ENCODE peak calls at places on chromosomes 3 and 15, in four cellular contexts. V is uterus, F is tibial artery, P is PC-3. T is an unnamed sample.

GRCh38 chr3:49020335-49021212 is 1.3 kb upstream of the NDUFAF3 start:
- DNase-seq in V (no peak), F (peak), P (no peak), T (no peak)

GRCh38 chr3:59142581-59142980 is 92.8 kb upstream of the CFAP20DC start:
- DNase-seq in V (no peak), F (no peak), P (no peak), T (no peak)

GRCh38 chr3:101827211-101828174 is 21.8 kb upstream of the NFKBIZ start:
- DNase-seq in V (peak), F (peak), P (peak), T (no peak)

GRCh38 chr3:157175678-157176077 is 15.7 kb upstream of the CCNL1 start:
- DNase-seq in V (no peak), F (no peak), P (no peak), T (no peak)

GRCh38 chr15:90610220-90610619 is 80.5 kb downstream of the CRTC3 start:
- DNase-seq in V (no peak), F (no peak), P (peak), T (no peak)

GRCh38 chr3:125192190-125193035 is 20.1 kb downstream of the SLC12A8 start:
- DNase-seq in V (no peak), F (no peak), P (no peak), T (no peak)

GRCh38 chr3:17349093-17349492 is 393.3 kb downstream of the TBC1D5 start:
- DNase-seq in V (no peak), F (no peak), P (no peak), T (no peak)

GRCh38 chr3:158269896-158270295 is 160.0 kb downstream of the RSRC1 start:
- DNase-seq in V (no peak), F (no peak), P (no peak), T (peak)

GRCh38 chr3:22315925-22316324 is 564.9 kb upstream of the ZNF385D start:
- DNase-seq in V (no peak), F (no peak), P (no peak), T (no peak)

GRCh38 chr3:47825590-47825989 is 22.7 kb downstream of the DHX30 start:
- DNase-seq in V (no peak), F (no peak), P (no peak), T (no peak)

GRCh38 chr15:31501536-31502157 is 175.0 kb downstream of the KLF13 start:
- DNase-seq in V (no peak), F (no peak), P (no peak), T (no peak)

GRCh38 chr3:10932596-10932995 is 60.0 kb upstream of the SLC6A1 start:
- DNase-seq in V (no peak), F (peak), P (no peak), T (no peak)

GRCh38 chr15:67885848-67886247 is 46.0 kb upstream of the RNU6-1 start:
- DNase-seq in V (no peak), F (no peak), P (no peak), T (no peak)

GRCh38 chr15:67882487-67883227 is 42.8 kb upstream of the RNU6-1 start:
- DNase-seq in V (peak), F (no peak), P (no peak), T (no peak)

GRCh38 chr15:67884009-67884408 is 44.2 kb upstream of the RNU6-1 start:
- DNase-seq in V (no peak), F (no peak), P (no peak), T (no peak)

GRCh38 chr15:67884514-67885225 is 44.8 kb upstream of the RNU6-1 start:
- DNase-seq in V (peak), F (peak), P (peak), T (peak)

GRCh38 chr15:67883228-67883773 is 43.5 kb upstream of the RNU6-1 start:
- DNase-seq in V (no peak), F (no peak), P (no peak), T (no peak)
- H3K27ac ChIP-seq in V (peak), F (peak), P (no peak), T (no peak)

GRCh38 chr3:128168830-128169229 is 15.5 kb downstream of the EEFSEC start:
- DNase-seq in V (no peak), F (no peak), P (no peak), T (no peak)

GRCh38 chr3:128166971-128167453 is 13.7 kb downstream of the EEFSEC start:
- DNase-seq in V (no peak), F (no peak), P (no peak), T (no peak)

GRCh38 chr3:128170866-128171516 is 17.7 kb downstream of the EEFSEC start:
- DNase-seq in V (peak), F (no peak), P (peak), T (no peak)

GRCh38 chr3:128167646-128167972 is 14.3 kb downstream of the EEFSEC start:
- DNase-seq in V (no peak), F (no peak), P (no peak), T (no peak)

GRCh38 chr3:128167973-128168674 is 14.8 kb downstream of the EEFSEC start:
- DNase-seq in V (no peak), F (no peak), P (no peak), T (no peak)
- H3K27ac ChIP-seq in V (no peak), F (no peak), P (no peak), T (no peak)

GRCh38 chr3:193816028-193816395 is 223.0 kb downstream of the OPA1 start:
- DNase-seq in V (no peak), F (no peak), P (no peak), T (no peak)
- H3K27ac ChIP-seq in V (no peak), F (no peak), P (no peak), T (no peak)

GRCh38 chr3:81709606-81710005 is 51.8 kb downstream of the GBE1 start:
- DNase-seq in V (no peak), F (no peak), P (no peak), T (no peak)
- H3K27ac ChIP-seq in V (no peak), F (no peak), P (no peak), T (no peak)

GRCh38 chr15:88623061-88623460 is 1.9 kb downstream of the AEN start:
- DNase-seq in V (no peak), F (no peak), P (peak), T (peak)
- H3K27ac ChIP-seq in V (peak), F (peak), P (peak), T (peak)

DNA sequence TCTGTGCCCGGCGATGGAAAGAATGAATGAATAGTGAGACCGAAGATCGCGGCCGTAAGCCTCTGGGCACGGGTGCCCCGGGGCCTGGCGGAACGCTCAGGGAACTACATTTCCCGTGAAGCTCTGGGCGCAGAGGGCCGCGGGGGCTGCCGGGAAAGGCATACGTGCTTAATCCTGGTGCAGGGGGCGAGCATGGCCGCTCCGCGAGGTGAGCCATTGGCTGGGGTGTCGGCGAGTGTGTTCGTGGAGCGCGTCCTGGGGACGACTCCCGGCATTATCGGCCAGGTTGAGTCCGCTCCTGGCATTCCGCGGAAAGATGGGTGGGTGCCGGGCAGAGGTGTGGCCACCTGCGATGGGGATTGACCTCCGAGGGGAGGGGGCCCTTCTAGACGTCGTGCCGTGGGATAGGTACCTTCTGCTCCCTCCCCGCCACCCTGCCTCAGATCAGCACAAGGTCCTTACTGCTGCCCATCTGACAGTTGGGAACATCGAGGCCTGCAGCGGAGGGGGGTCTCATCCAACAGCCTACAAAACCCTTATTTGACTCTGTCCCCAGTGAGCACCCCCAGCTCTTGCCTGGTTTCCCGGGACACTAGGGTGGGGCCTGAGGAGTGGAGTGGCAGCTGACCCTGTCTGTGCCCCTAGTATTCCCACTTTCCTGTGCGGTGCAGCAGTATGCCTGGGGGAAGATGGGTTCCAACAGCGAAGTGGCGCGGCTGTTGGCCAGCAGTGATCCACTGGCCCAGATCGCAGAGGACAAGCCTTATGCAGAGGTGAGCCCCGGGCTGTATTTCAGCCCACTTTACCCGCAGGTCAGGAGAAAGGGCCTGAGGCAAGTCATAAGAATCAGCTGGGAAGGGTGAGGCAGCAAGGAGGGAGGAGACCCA is at the start of gene MPI:
- DNase-seq in V (peak), F (peak), P (peak), T (no peak)
- H3K27ac ChIP-seq in V (peak), F (peak), P (peak), T (peak)

T was measured in epithelial cell of prostate.